ENCODE peak calls at places on chromosomes 3 and 15, in five cellular contexts. N is stimulated activated CD8-positive, alpha-beta memory T cell treated with anti-CD3 and anti-CD28 coated beads, Interleukin-4, amount 100 ng/mL, for 1 hour; M is fibroblast of the aortic adventitia; O is HS-27A; Q is cardiac muscle cell. P is an unnamed sample.

GRCh38 chr3:16456784-16457415 is 56.6 kb downstream of the RFTN1 start:
- DNase-seq in M (peak; percentile 50), Q (no peak), N (no peak), O (no peak), P (no peak)

GRCh38 chr3:187077537-187077936 is 61.8 kb downstream of the RPL39L start:
- DNase-seq in N (no peak), O (no peak), M (no peak), Q (no peak), P (no peak)

GRCh38 chr3:129608087-129608935 is 1.8 kb upstream of the PLXND1 start:
- DNase-seq in Q (no peak), M (peak; percentile 46), O (no peak), N (no peak), P (no peak)

GRCh38 chr3:69433016-69433937 is 47.4 kb upstream of the FRMD4B start:
- DNase-seq in N (no peak), O (no peak), Q (peak; percentile 42), M (no peak), P (no peak)

GRCh38 chr15:75790631-75791336 is 52.5 kb upstream of the UBE2Q2 start:
- DNase-seq in O (no peak), Q (no peak), N (no peak), M (no peak), P (no peak)

GRCh38 chr3:134937256-134938023 is 142.4 kb downstream of the EPHB1 start:
- DNase-seq in M (peak; percentile 20), N (no peak), O (no peak), Q (no peak), P (no peak)

GRCh38 chr3:171129827-171130226 is 103.3 kb upstream of the SLC2A2 start:
- DNase-seq in M (peak; percentile 39), O (peak; percentile 43), N (no peak), Q (no peak), P (no peak)

GRCh38 chr3:139111392-139112229 is 66.9 kb upstream of the PRR23C start:
- DNase-seq in O (no peak), Q (peak; percentile 79), N (peak; percentile 11), M (peak; percentile 69), P (peak; percentile 78)

GRCh38 chr15:89809787-89810148 is 4.9 kb downstream of the ANPEP start:
- DNase-seq in O (no peak), N (no peak), Q (no peak), M (no peak), P (no peak)

GRCh38 chr3:155492841-155493240 is 199.4 kb upstream of the STRIT1 start:
- DNase-seq in N (no peak), Q (no peak), M (no peak), O (no peak), P (no peak)